ENCODE peak calls at places on chromosomes 5 and 9, in five cellular contexts. H is activated T-helper 1 cell treated with anti-CD3 and anti-CD28 coated beads, Interleukin-2, amount 50 U/mL, for 16 hours; S is hypothalamus; I is T-helper 2 cell; Q is activated CD4-positive, alpha-beta T cell treated with anti-CD3 and anti-CD28 coated beads for 48 hours. G is an unnamed sample.

GRCh38 chr9:88953401-88954029 is 37.8 kb upstream of the S1PR3 start:
- DNase-seq in Q (no peak), H (no peak), S (peak), I (no peak), G (no peak)

GRCh38 chr5:94908889-94909480 is 290.5 kb downstream of the SLF1 start:
- DNase-seq in Q (no peak), I (no peak), S (no peak), H (no peak), G (no peak)

GRCh38 chr5:174490717-174491116 is 233.7 kb upstream of the MSX2 start:
- DNase-seq in H (no peak), S (no peak), I (no peak), Q (no peak), G (no peak)

GRCh38 chr5:29193972-29194371 is 1999.5 kb upstream of the CDH6 start:
- DNase-seq in I (no peak), H (no peak), Q (no peak), S (no peak), G (no peak)

GRCh38 chr5:138488481-138488945 is 23.2 kb downstream of the EGR1 start:
- DNase-seq in H (no peak), S (no peak), Q (peak), I (no peak), G (no peak)

GRCh38 chr9:18935521-18935920 is 97.5 kb downstream of the SAXO1 start:
- DNase-seq in I (no peak), Q (no peak), S (no peak), H (no peak), G (no peak)

GRCh38 chr9:109159583-109159982 is 7.5 kb downstream of the FRRS1L start:
- DNase-seq in I (no peak), S (no peak), H (no peak), Q (no peak), G (no peak)

GRCh38 chr9:134626576-134627416 is 14.8 kb upstream of the COL5A1 start:
- DNase-seq in H (no peak), I (no peak), S (no peak), Q (no peak), G (no peak)

GRCh38 chr5:96121362-96121761 is 159.7 kb upstream of the ELL2 start:
- DNase-seq in S (no peak), H (no peak), Q (no peak), I (no peak), G (no peak)

GRCh38 chr5:150488519-150489357 is 19.2 kb upstream of the NDST1 start:
- DNase-seq in I (no peak), S (peak), H (no peak), Q (no peak), G (no peak)

GRCh38 chr5:157914389-157914788 is 55.4 kb upstream of the CLINT1 start:
- DNase-seq in I (no peak), S (no peak), Q (no peak), H (no peak), G (no peak)

GRCh38 chr5:151295138-151295537 is 8.4 kb downstream of the SLC36A3 start:
- DNase-seq in H (no peak), I (no peak), S (no peak), Q (no peak), G (no peak)

GRCh38 chr5:26940981-26941380 is 97.4 kb downstream of the CDH9 start:
- DNase-seq in H (no peak), S (no peak), I (no peak), Q (no peak), G (no peak)

GRCh38 chr9:126151671-126152050 is 175.0 kb upstream of the MVB12B start:
- DNase-seq in Q (no peak), H (no peak), S (no peak), I (no peak), G (no peak)

GRCh38 chr5:149161026-149161687 is 19.9 kb downstream of the ABLIM3 start:
- DNase-seq in S (peak), I (no peak), Q (no peak), H (no peak), G (no peak)

GRCh38 chr5:172417983-172418630 is 36.2 kb downstream of the SH3PXD2B start:
- DNase-seq in H (no peak), Q (no peak), S (peak), I (no peak), G (no peak)

GRCh38 chr9:124660341-124660801 is 110.7 kb downstream of the NR6A1 start:
- DNase-seq in H (no peak), S (peak), I (no peak), Q (no peak), G (no peak)

GRCh38 chr5:56327810-56328209 is 94.7 kb upstream of the ANKRD55 start:
- DNase-seq in Q (peak), S (no peak), H (peak), I (peak), G (no peak)

GRCh38 chr5:109655841-109656240 is 33.9 kb upstream of the MAN2A1 start:
- DNase-seq in I (no peak), Q (no peak), S (no peak), H (no peak), G (no peak)

GRCh38 chr5:56440871-56441740 is 208.0 kb upstream of the ANKRD55 start:
- DNase-seq in H (no peak), Q (no peak), I (no peak), S (no peak), G (no peak)

GRCh38 chr9:94918038-94918753 is 191.7 kb downstream of the AOPEP start:
- DNase-seq in S (no peak), I (peak), H (no peak), Q (no peak), G (no peak)

GRCh38 chr9:135939351-135940265 is 21.6 kb downstream of the UBAC1 start:
- DNase-seq in Q (peak), S (no peak), I (peak), H (peak), G (peak)

GRCh38 chr9:2727966-2728613 is 10.8 kb downstream of the KCNV2 start:
- DNase-seq in I (no peak), Q (no peak), S (no peak), H (no peak), G (no peak)

GRCh38 chr5:43042176-43042625 is 2.1 kb upstream of the ANXA2R start:
- DNase-seq in H (peak), S (peak), I (peak), Q (peak), G (peak)

GRCh38 chr5:3139596-3139995 is 388.1 kb upstream of the IRX2 start:
- DNase-seq in S (no peak), H (no peak), I (no peak), Q (no peak), G (no peak)

GRCh38 chr9:96555567-96556386 is 63.9 kb downstream of the CDC14B start:
- DNase-seq in Q (no peak), S (no peak), H (no peak), I (no peak), G (no peak)

GRCh38 chr9:16029056-16029615 is 476.3 kb downstream of the CCDC171 start:
- DNase-seq in Q (no peak), H (no peak), I (no peak), S (no peak), G (no peak)